ENCODE peak calls at places on chromosomes 12 and 14, in four cellular contexts. M, D, Q and N are unnamed samples.

GRCh38 chr14:84375235-84375634 is 1154.7 kb upstream of the FLRT2 start:
- DNase-seq in Q (no peak), D (no peak), M (no peak), N (no peak)

GRCh38 chr12:115423546-115423987 is 739.6 kb upstream of the TBX3 start:
- DNase-seq in D (no peak), M (no peak), Q (no peak), N (no peak)

GRCh38 chr12:76713130-76713529 is 50.8 kb upstream of the ZDHHC17 start:
- DNase-seq in Q (no peak), D (no peak), M (no peak), N (no peak)

GRCh38 chr12:27193854-27194544 is 50.1 kb upstream of the STK38L start:
- DNase-seq in Q (no peak), D (no peak), M (peak; percentile 39), N (no peak)

GRCh38 chr14:20460458-20461229 is 590 bp downstream of the PIP4P1 start:
- DNase-seq in Q (no peak), M (peak; percentile 24), D (peak; percentile 35), N (no peak)

GRCh38 chr12:117339104-117339503 is 22.3 kb downstream of the NOS1 start:
- DNase-seq in Q (no peak), M (no peak), D (no peak), N (no peak)

GRCh38 chr14:90491221-90491867 is 94.5 kb downstream of the CALM1 start:
- DNase-seq in D (no peak), Q (no peak), M (no peak), N (no peak)

GRCh38 chr12:11779286-11779685 is 129.8 kb downstream of the ETV6 start:
- DNase-seq in M (no peak), D (no peak), Q (no peak), N (no peak)

GRCh38 chr14:92652413-92653151 is 95.8 kb downstream of the LGMN start:
- DNase-seq in M (no peak), D (no peak), Q (no peak), N (no peak)

GRCh38 chr12:52942056-52942913 is 6.6 kb upstream of the KRT18 start:
- DNase-seq in Q (no peak), M (no peak), D (no peak), N (no peak)

GRCh38 chr14:94615254-94615653 is 3.1 kb downstream of the SERPINA3 start:
- DNase-seq in D (no peak), Q (no peak), M (no peak), N (no peak)

GRCh38 chr14:64950889-64951288 is 8.3 kb upstream of the GPX2 start:
- DNase-seq in M (no peak), Q (no peak), D (no peak), N (no peak)

GRCh38 chr12:26940820-26941219 is 2.5 kb downstream of the FGFR1OP2 start:
- DNase-seq in D (no peak), Q (no peak), M (no peak), N (no peak)

GRCh38 chr12:120468271-120468845 is 1.2 kb downstream of the SRSF9 start:
- DNase-seq in M (peak; percentile 51), D (no peak), Q (peak; percentile 60), N (peak; percentile 47)

GRCh38 chr12:6552140-6552551 is 3.7 kb downstream of the IFFO1 start:
- DNase-seq in Q (no peak), D (no peak), M (no peak), N (no peak)

GRCh38 chr14:92511472-92512247 is 1.9 kb upstream of the RIN3 start:
- DNase-seq in D (no peak), Q (no peak), M (peak; percentile 82), N (no peak)

GRCh38 chr12:10307630-10308029 is at the start of gene KLRD1:
- DNase-seq in M (no peak), Q (no peak), D (no peak), N (no peak)

GRCh38 chr12:79451365-79451764 is 239.4 kb downstream of the PAWR start:
- DNase-seq in Q (no peak), D (no peak), M (no peak), N (no peak)

GRCh38 chr12:16668198-16668597 is 62.2 kb upstream of the LMO3 start:
- DNase-seq in M (no peak), Q (no peak), D (no peak), N (no peak)

GRCh38 chr12:14828896-14829295 is 14.4 kb downstream of the ART4 start:
- DNase-seq in D (no peak), Q (no peak), M (no peak), N (no peak)

GRCh38 chr12:53231859-53232640 is at the start of gene RARG:
- DNase-seq in Q (no peak), D (no peak), M (peak; percentile 77), N (no peak)

GRCh38 chr14:97027256-97027999 is 230.2 kb downstream of the VRK1 start:
- DNase-seq in Q (no peak), D (no peak), M (no peak), N (no peak)

GRCh38 chr12:51192284-51192671 is 19.3 kb upstream of the TFCP2 start:
- DNase-seq in D (no peak), M (no peak), Q (no peak), N (no peak)

GRCh38 chr12:94867066-94867855 is 136.2 kb downstream of the NDUFA12 start:
- DNase-seq in Q (no peak), D (no peak), M (no peak), N (no peak)

GRCh38 chr12:115709410-115710065 is 568.0 kb downstream of the MED13L start:
- DNase-seq in M (no peak), D (peak; percentile 18), Q (no peak), N (no peak)

GRCh38 chr12:7899755-7900154 is 27.0 kb upstream of the SLC2A14 start:
- DNase-seq in Q (no peak), D (no peak), M (no peak), N (no peak)

GRCh38 chr12:96064966-96065365 is 29.6 kb upstream of the LTA4H start:
- DNase-seq in D (no peak), Q (no peak), M (no peak), N (no peak)

GRCh38 chr12:96061864-96062453 is 26.6 kb upstream of the LTA4H start:
- DNase-seq in M (peak; percentile 72), D (peak; percentile 69), Q (peak; percentile 78), N (peak; percentile 76)

GRCh38 chr12:96061323-96061722 is 25.9 kb upstream of the LTA4H start:
- DNase-seq in Q (no peak), M (no peak), D (no peak), N (no peak)

GRCh38 chr12:96064266-96064665 is 28.9 kb upstream of the LTA4H start:
- DNase-seq in D (no peak), Q (peak; percentile 14), M (no peak), N (no peak)

DNA sequence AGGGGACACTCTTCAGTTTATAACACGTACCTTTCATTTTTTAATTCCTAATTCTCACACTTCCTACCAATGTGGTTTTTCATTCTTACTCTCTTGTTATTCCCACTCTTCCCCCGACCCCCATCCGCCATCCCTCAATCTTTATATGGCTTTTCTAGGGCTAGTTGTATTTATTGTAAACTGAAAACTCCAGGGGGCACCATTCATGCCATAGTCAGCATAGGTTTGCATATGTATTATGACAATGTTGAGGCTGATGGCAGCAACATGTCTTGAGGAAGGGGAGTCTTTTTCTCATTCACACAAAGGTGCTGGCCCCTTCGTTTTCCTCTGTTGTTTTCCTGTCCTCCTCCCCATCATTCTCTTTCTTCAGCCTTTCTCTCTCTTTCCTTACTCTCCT is 27.7 kb upstream of the LTA4H start:
- DNase-seq in Q (no peak), D (no peak), M (no peak), N (no peak)
- TF ChIP-seq CTCF in Q (no peak), D (no peak), M (peak; percentile 26), N (no peak)

DNA sequence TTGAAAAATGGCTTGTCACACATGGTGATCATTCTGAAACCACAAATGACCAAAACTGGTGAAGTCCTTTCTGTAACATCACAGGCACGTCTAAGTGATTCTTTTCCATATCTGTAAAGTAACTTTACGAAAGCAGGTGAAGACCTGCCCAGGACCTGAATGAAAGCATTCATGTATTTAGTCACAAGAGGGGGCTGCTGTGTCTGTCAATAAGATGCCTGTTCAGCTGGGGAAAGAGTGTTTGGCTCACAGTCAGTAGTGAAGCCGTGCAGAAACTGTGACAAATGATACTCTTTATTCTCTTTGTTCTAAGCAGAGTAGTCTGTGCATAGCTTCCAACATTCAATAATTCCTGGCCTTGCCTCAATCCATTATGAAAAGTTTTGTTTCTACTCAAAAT is 373.5 kb upstream of the OR4E1 start:
- DNase-seq in Q (peak; percentile 21), D (no peak), M (peak; percentile 45), N (no peak)
- TF ChIP-seq CTCF in Q (no peak), D (no peak), M (peak; percentile 49), N (no peak)

GRCh38 chr12:122423258-122424165 is 1.0 kb upstream of the CLIP1 start:
- DNase-seq in D (no peak), Q (peak; percentile 49), M (peak; percentile 57), N (no peak)

GRCh38 chr12:122422769-122423257 is 344 bp upstream of the CLIP1 start:
- DNase-seq in Q (peak; percentile 23), D (no peak), M (peak; percentile 70), N (peak; percentile 47)

GRCh38 chr12:122421815-122422737 is at the start of gene CLIP1:
- DNase-seq in Q (peak; percentile 69), M (peak; percentile 68), D (peak; percentile 27), N (peak; percentile 46)

GRCh38 chr12:122420471-122421262 is 1.8 kb downstream of the CLIP1 start:
- DNase-seq in M (no peak), D (no peak), Q (no peak), N (no peak)

DNA sequence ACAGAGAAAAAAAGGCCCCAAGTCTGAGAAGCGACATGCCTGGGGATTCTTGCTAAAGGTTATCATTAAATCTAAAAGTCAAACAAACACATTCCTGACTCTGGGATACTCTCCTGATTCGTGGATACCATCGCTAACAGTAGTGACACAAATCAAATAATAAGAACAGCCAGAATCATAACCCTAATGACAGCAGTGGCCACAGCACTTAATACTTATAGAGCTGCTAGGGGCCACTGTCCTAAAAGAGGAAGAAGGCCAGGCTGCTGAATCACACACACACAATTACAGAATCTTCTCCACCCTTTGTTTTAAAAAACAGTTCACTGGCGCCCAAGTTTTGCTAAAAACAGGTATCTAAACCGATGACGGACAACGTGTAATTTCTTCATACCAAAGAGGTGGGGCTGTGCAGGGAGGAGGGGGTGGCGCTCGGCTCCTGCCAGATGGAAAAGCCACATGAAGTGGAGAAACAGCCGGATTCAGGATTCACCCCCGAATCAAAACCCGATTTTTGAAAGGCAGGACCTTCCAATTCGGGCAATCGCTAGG is 1.1 kb downstream of the CLIP1 start:
- DNase-seq in D (peak; percentile 58), M (peak; percentile 75), Q (peak; percentile 18), N (peak; percentile 67)
- TF ChIP-seq CTCF in D (no peak), M (no peak), Q (no peak), N (no peak)

DNA sequence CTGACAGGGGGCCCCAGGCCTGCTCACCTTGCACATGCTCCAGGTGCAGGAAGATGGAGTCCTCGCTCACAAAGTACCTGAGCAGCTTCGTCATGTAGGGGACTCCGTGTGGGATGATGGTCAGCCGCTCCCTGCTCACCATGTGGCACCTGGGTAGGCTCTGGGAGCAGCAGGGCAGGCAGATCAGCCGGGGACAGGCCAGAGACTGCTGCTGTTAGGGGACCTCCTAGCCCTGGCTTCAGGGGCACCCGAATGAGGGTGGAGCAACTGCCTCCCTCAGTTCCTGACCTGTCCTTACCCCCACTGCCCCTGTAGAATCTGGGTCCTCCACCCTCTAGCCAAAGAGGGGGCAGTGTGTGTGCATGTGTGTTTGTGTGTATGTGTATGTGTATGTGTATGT is 11.8 kb downstream of the RPS6KL1 start:
- DNase-seq in Q (no peak), D (no peak), M (no peak), N (no peak)
- TF ChIP-seq CTCF in Q (no peak), D (no peak), M (no peak), N (no peak)